ENCODE peak calls at places on chromosome 1, in four cellular contexts. One of them, this sample, is unnamed.
A peak's percentile ranks its signal among the peaks of the same experiment; 100 is the strongest.

GRCh38 chr1:225373155-225373554 is 54.7 kb downstream of the LBR start:
- DNase-seq in HepG2: no peak
- DNase-seq in K562: no peak
- DNase-seq in H1: no peak
- DNase-seq in this sample: no peak

GRCh38 chr1:197521118-197521739 is 253.2 kb downstream of the CRB1 start:
- DNase-seq in H1: no peak
- DNase-seq in K562: peak; percentile 48
- DNase-seq in HepG2: peak; percentile 23
- DNase-seq in this sample: no peak

GRCh38 chr1:117013310-117013850 is 11.8 kb downstream of the CD101 start:
- DNase-seq in H1: no peak
- DNase-seq in K562: no peak
- DNase-seq in HepG2: no peak
- DNase-seq in this sample: no peak

GRCh38 chr1:174535207-174535606 is 87.4 kb downstream of the GPR52 start:
- DNase-seq in H1: no peak
- DNase-seq in HepG2: no peak
- DNase-seq in K562: no peak
- DNase-seq in this sample: no peak

GRCh38 chr1:86089765-86090164 is 66.8 kb downstream of the COL24A1 start:
- DNase-seq in H1: no peak
- DNase-seq in K562: no peak
- DNase-seq in HepG2: no peak
- DNase-seq in this sample: no peak

GRCh38 chr1:204507317-204508105 is 8.7 kb upstream of the MDM4 start:
- DNase-seq in K562: peak; percentile 47
- DNase-seq in H1: peak; percentile 88
- DNase-seq in HepG2: peak; percentile 64
- DNase-seq in this sample: peak; percentile 76

GRCh38 chr1:169100208-169100882 is 6.1 kb upstream of the ATP1B1 start:
- DNase-seq in H1: no peak
- DNase-seq in K562: no peak
- DNase-seq in HepG2: no peak
- DNase-seq in this sample: no peak

GRCh38 chr1:43651922-43652321 is 2.0 kb downstream of the KDM4A start:
- DNase-seq in H1: no peak
- DNase-seq in K562: peak; percentile 7
- DNase-seq in HepG2: no peak
- DNase-seq in this sample: no peak

GRCh38 chr1:11144563-11145256 is 44.4 kb upstream of the ANGPTL7 start:
- DNase-seq in K562: no peak
- DNase-seq in HepG2: no peak
- DNase-seq in H1: no peak
- DNase-seq in this sample: no peak

GRCh38 chr1:153794671-153795324 is 19.6 kb downstream of the SLC27A3 start:
- DNase-seq in H1: peak; percentile 52
- DNase-seq in HepG2: no peak
- DNase-seq in K562: no peak
- DNase-seq in this sample: no peak

GRCh38 chr1:115336741-115337140 is 1.3 kb downstream of the NGF start:
- DNase-seq in K562: no peak
- DNase-seq in H1: no peak
- DNase-seq in HepG2: no peak
- DNase-seq in this sample: no peak
- TF ChIP-seq ATF3 in K562: no peak
- TF ChIP-seq ATF3 in H1: no peak
- TF ChIP-seq ATF3 in HepG2: no peak
- TF ChIP-seq ATF3 in this sample: no peak

DNA sequence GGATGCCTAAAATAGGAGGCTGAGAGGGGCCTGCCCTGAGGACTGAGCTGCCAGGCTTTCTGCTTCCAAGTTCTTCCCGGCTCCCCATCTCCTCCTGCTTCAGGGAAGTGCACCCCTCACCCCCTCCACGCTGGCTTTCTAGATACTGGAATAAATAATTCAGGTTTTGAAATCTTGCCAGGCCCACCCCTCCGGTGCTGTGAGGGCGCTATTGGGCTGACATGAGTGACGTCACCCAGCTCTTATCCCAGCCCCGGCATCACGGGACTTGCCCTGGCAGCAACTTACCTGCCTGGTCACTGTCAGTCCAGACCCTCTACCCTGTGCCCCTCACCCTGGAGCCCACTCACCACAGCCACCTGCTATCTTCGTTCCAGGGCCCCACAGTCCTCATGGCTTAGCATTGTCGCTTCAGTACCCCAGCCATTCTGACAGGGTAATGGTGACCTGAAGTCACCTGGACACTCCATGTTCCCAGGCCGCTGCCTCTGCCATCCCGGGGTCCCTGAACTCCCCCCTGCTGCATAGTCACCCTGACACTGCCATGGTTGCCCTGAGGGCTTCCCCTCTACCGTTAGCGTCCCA is 819 bp upstream of the GPR3 start:
- DNase-seq in HepG2: peak; percentile 29
- DNase-seq in K562: peak; percentile 54
- DNase-seq in H1: peak; percentile 83
- DNase-seq in this sample: peak; percentile 69
- TF ChIP-seq JUN in HepG2: no peak
- TF ChIP-seq JUN in K562: peak; percentile 41
- TF ChIP-seq JUN in H1: peak; percentile 19
- TF ChIP-seq JUN in this sample: no peak

GRCh38 chr1:58764294-58764978 is 19.4 kb downstream of the JUN start:
- DNase-seq in K562: no peak
- DNase-seq in HepG2: no peak
- DNase-seq in H1: no peak
- DNase-seq in this sample: no peak

GRCh38 chr1:58762806-58763205 is 21.0 kb downstream of the JUN start:
- DNase-seq in HepG2: no peak
- DNase-seq in H1: no peak
- DNase-seq in K562: no peak
- DNase-seq in this sample: no peak

GRCh38 chr1:58765016-58765415 is 18.8 kb downstream of the JUN start:
- DNase-seq in HepG2: no peak
- DNase-seq in H1: no peak
- DNase-seq in K562: no peak
- DNase-seq in this sample: no peak

GRCh38 chr1:58767143-58767542 is 16.7 kb downstream of the JUN start:
- DNase-seq in HepG2: no peak
- DNase-seq in K562: no peak
- DNase-seq in H1: no peak
- DNase-seq in this sample: no peak

DNA sequence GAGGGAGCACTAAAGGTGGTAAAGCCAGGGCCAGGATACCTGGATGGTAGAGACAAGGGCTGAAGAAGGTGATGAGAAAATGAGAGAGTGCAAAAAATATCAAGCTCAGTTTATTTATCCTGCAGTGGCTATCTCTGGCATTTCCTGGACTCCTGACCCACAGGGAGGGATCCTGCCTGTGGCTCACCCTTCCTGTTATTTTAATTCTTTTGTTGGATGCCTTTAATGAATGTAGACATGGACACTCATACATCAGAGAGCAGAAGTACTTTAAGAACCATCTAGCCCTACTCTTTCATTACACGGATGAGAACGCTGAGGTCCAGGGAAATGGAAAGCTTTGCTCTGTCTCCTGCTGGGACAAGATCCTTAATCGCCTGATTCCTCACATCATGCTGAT is 20.6 kb downstream of the JUN start:
- DNase-seq in HepG2: peak; percentile 82
- DNase-seq in K562: no peak
- DNase-seq in H1: no peak
- DNase-seq in this sample: no peak
- TF ChIP-seq CREB1 in HepG2: no peak
- TF ChIP-seq CREB1 in K562: no peak
- TF ChIP-seq CREB1 in H1: no peak
- TF ChIP-seq CREB1 in this sample: no peak

DNA sequence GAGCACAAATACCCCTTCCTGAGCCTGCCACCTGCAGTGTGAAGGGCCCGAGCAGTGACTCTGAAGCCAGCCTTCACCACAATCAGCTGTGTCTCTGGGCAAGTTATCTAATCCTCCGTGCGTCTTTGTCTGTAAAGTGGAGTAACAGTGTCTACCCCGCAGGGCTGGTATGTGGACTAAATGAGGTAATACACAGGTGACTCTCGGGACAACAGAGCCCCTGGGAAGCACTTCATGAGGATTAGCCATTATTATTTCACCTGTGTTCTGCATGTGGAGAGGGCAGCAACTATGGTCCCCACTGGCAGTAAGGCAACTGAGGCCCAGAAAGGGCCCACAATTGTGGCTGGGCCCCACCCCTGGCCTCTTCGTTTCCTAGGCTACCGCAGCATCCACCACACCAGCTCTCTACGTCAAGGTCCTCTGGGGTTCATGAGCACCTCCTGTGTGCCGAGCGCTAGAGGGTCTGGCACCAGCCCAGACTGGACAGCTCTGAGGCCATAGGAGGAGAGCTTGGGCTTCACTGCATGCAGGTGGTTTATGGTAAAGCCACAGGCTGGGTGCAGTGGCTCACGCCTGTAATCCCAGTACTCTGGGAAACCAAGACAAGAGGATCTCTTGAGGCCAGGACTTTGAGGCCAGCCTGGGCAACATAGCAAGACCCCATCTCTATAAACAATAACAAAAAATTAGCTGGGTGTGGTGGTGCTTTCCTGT is 41.3 kb upstream of the LRP8 start:
- DNase-seq in HepG2: no peak
- DNase-seq in K562: no peak
- DNase-seq in H1: peak; percentile 45
- DNase-seq in this sample: no peak
- TF ChIP-seq ATF3 in HepG2: no peak
- TF ChIP-seq ATF3 in K562: no peak
- TF ChIP-seq ATF3 in H1: no peak
- TF ChIP-seq ATF3 in this sample: no peak

GRCh38 chr1:71295340-71295739 is 214.5 kb upstream of the ZRANB2 start:
- DNase-seq in H1: no peak
- DNase-seq in HepG2: no peak
- DNase-seq in K562: no peak
- DNase-seq in this sample: no peak

GRCh38 chr1:71296551-71296950 is 215.7 kb upstream of the ZRANB2 start:
- DNase-seq in HepG2: no peak
- DNase-seq in K562: no peak
- DNase-seq in H1: no peak
- DNase-seq in this sample: no peak

GRCh38 chr1:71294178-71294577 is 213.3 kb upstream of the ZRANB2 start:
- DNase-seq in K562: no peak
- DNase-seq in HepG2: no peak
- DNase-seq in H1: no peak
- DNase-seq in this sample: no peak

GRCh38 chr1:71303617-71304041 is 222.8 kb upstream of the ZRANB2 start:
- DNase-seq in K562: no peak
- DNase-seq in HepG2: no peak
- DNase-seq in H1: no peak
- DNase-seq in this sample: no peak

DNA sequence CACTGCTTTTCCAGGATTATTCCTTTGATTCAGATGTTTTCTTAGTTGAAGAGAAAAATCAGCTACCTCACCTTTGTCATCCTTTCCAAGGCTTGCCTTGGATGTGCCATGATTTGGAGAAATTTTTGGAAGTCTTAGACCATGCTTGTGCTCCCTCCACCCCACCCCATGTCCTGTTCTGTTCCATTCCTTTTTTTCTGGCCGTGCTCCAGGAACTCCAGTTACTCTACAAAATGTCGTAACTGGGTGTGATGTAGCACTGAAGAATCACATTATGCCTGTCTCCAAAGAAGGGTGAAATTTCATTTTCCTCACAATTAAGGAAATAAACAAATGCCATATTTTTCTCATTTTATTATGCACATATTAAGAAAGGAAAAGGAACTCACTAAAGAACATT is 217.8 kb upstream of the ZRANB2 start:
- DNase-seq in K562: no peak
- DNase-seq in H1: no peak
- DNase-seq in HepG2: no peak
- DNase-seq in this sample: no peak
- TF ChIP-seq JUN in K562: no peak
- TF ChIP-seq JUN in H1: no peak
- TF ChIP-seq JUN in HepG2: no peak
- TF ChIP-seq JUN in this sample: no peak

GRCh38 chr1:58909162-58909560 is 125.3 kb upstream of the JUN start:
- DNase-seq in K562: no peak
- DNase-seq in HepG2: no peak
- DNase-seq in H1: no peak
- DNase-seq in this sample: no peak
- TF ChIP-seq CREB1 in K562: no peak
- TF ChIP-seq CREB1 in HepG2: no peak
- TF ChIP-seq CREB1 in H1: no peak
- TF ChIP-seq CREB1 in this sample: no peak

GRCh38 chr1:208029381-208030319 is 118.7 kb upstream of the CD34 start:
- DNase-seq in H1: no peak
- DNase-seq in K562: no peak
- DNase-seq in HepG2: no peak
- DNase-seq in this sample: no peak
- TF ChIP-seq ATF3 in H1: no peak
- TF ChIP-seq ATF3 in K562: no peak
- TF ChIP-seq ATF3 in HepG2: no peak
- TF ChIP-seq ATF3 in this sample: no peak